ENCODE peak calls at places on chromosomes 1 and 21, in ten cellular contexts. F is IMR-90; D is spleen; K is tibial nerve; I is upper lobe of left lung; H is BE2C; M is CD8-positive, alpha-beta T cell; A is prostate gland; Y is left ventricle myocardium inferior; U is pancreas. R is an unnamed sample. For H3K4me1, the result is how much of the 10 kb centered on the place peaks cover.

GRCh38 chr1:16318544-16318943 is 33.7 kb downstream of the FBXO42 start:
- DNase-seq in Y (no peak), U (no peak), H (no peak), F (no peak), D (no peak), K (no peak), M (no peak), I (peak), A (peak), R (no peak)

GRCh38 chr1:53372501-53372951 is 44.7 kb upstream of the LRP8 start:
- DNase-seq in D (peak), M (no peak), I (peak), A (no peak), U (no peak), K (peak), H (no peak), F (no peak), Y (no peak), R (no peak)

GRCh38 chr21:30340714-30341573 is 3.5 kb upstream of the KRTAP27-1 start:
- DNase-seq in K (no peak), U (no peak), M (no peak), A (peak), F (peak), D (no peak), H (peak), I (no peak), Y (no peak), R (no peak)

GRCh38 chr1:23452011-23452411 is 27.5 kb upstream of the TCEA3 start:
- DNase-seq in I (peak), U (peak), D (no peak), K (no peak), H (peak), F (peak), M (peak), Y (no peak), A (peak), R (peak)

GRCh38 chr1:183461350-183461749 is 10.9 kb upstream of the SMG7 start:
- DNase-seq in F (no peak), I (peak), A (no peak), D (no peak), K (no peak), H (no peak), U (no peak), M (no peak), Y (no peak), R (no peak)

GRCh38 chr1:29237906-29238600 is 1.7 kb downstream of the PTPRU start:
- DNase-seq in D (no peak), M (no peak), I (peak), H (peak), A (peak), Y (peak), U (peak), F (no peak), K (peak), R (peak)

GRCh38 chr1:30229557-30229956 is 493.8 kb downstream of the MATN1 start:
- DNase-seq in D (no peak), H (no peak), F (no peak), M (no peak), U (no peak), I (no peak), K (no peak), A (no peak), Y (no peak), R (no peak)

GRCh38 chr1:8457771-8458409 is 140.0 kb downstream of the SLC45A1 start:
- DNase-seq in Y (no peak), M (no peak), U (no peak), K (no peak), I (no peak), H (no peak), A (no peak), D (no peak), F (no peak), R (no peak)

GRCh38 chr1:215992620-215993019 is 425.5 kb downstream of the KCTD3 start:
- DNase-seq in D (no peak), I (no peak), U (no peak), F (peak), M (no peak), H (peak), A (no peak), K (no peak), Y (no peak), R (no peak)

GRCh38 chr21:44503901-44504399 is 36.0 kb downstream of the KRTAP10-1 start:
- DNase-seq in U (no peak), K (no peak), D (peak), F (no peak), A (no peak), M (no peak), I (no peak), H (no peak), Y (no peak), R (no peak)

GRCh38 chr1:37795340-37796110 is 1.9 kb downstream of the MANEAL start:
- DNase-seq in F (peak), D (peak), U (peak), K (no peak), M (no peak), I (peak), Y (peak), H (peak), A (peak), R (no peak)

GRCh38 chr1:150386546-150387080 is 22.7 kb downstream of the RPRD2 start:
- DNase-seq in H (no peak), I (no peak), F (no peak), M (no peak), Y (no peak), K (no peak), A (no peak), U (no peak), D (no peak), R (no peak)

GRCh38 chr1:181105134-181106021 is 16.9 kb downstream of the IER5 start:
- DNase-seq in H (peak), U (peak), M (peak), D (peak), Y (peak), I (peak), K (peak), A (peak), F (peak), R (peak)

GRCh38 chr1:64080947-64081562 is 122.4 kb upstream of the UBE2U start:
- DNase-seq in K (no peak), U (no peak), D (no peak), F (peak), H (no peak), M (no peak), Y (no peak), A (no peak), I (no peak), R (no peak)

GRCh38 chr1:82220754-82221153 is 420.0 kb downstream of the ADGRL2 start:
- DNase-seq in M (no peak), D (no peak), U (no peak), A (no peak), F (no peak), Y (no peak), K (no peak), H (no peak), I (no peak), R (no peak)

GRCh38 chr21:31218830-31219608 is 125.0 kb downstream of the TIAM1 start:
- DNase-seq in H (no peak), U (no peak), Y (peak), A (peak), M (no peak), I (no peak), F (peak), K (peak), D (no peak), R (peak)

GRCh38 chr1:178094752-178095645 is 1.1 kb downstream of the RASAL2 start:
- DNase-seq in F (no peak), I (no peak), M (no peak), Y (no peak), K (no peak), A (no peak), H (no peak), D (no peak), U (no peak), R (no peak)

GRCh38 chr1:1554926-1555915 is 14.8 kb upstream of the TMEM240 start:
- DNase-seq in D (no peak), F (peak), U (no peak), Y (no peak), A (no peak), I (no peak), H (peak), K (no peak), M (no peak), R (no peak)

GRCh38 chr1:203555484-203556046 is 61.6 kb downstream of the OPTC start:
- DNase-seq in M (no peak), H (no peak), I (no peak), K (no peak), U (no peak), D (no peak), Y (no peak), F (no peak), A (no peak), R (no peak)

GRCh38 chr1:232751393-232752140 is 53.6 kb upstream of the MAP10 start:
- DNase-seq in H (no peak), A (no peak), F (no peak), M (no peak), I (no peak), Y (no peak), D (no peak), U (no peak), K (no peak), R (no peak)

GRCh38 chr1:52127181-52128175 is 14.4 kb upstream of the ZFYVE9 start:
- DNase-seq in U (peak), F (peak), Y (no peak), K (no peak), A (peak), I (peak), H (peak), M (no peak), D (no peak), R (no peak)

GRCh38 chr1:240739139-240739538 is 127.2 kb upstream of the GREM2 start:
- DNase-seq in Y (no peak), D (no peak), H (no peak), A (no peak), U (no peak), F (no peak), M (no peak), K (no peak), I (no peak), R (no peak)

GRCh38 chr21:26846036-26846931 is 1.1 kb upstream of the ADAMTS1 start:
- DNase-seq in D (peak), F (peak), A (peak), Y (peak), K (peak), I (peak), M (no peak), U (peak), H (peak), R (peak)

GRCh38 chr1:162908236-162908635 is 47.3 kb upstream of the CCDC190 start:
- DNase-seq in I (no peak), K (no peak), F (no peak), U (no peak), A (no peak), H (no peak), M (no peak), Y (no peak), D (no peak), R (no peak)

GRCh38 chr1:37085393-37085792 is 51.1 kb upstream of the GRIK3 start:
- DNase-seq in Y (no peak), K (no peak), I (no peak), F (no peak), A (no peak), D (no peak), H (peak), M (no peak), U (no peak), R (no peak)

GRCh38 chr1:12424793-12425192 is 193.2 kb downstream of the DHRS3 start:
- DNase-seq in H (no peak), K (no peak), Y (no peak), A (no peak), M (no peak), D (no peak), F (peak), I (no peak), U (no peak), R (no peak)

GRCh38 chr1:198672124-198672523 is 33.3 kb downstream of the PTPRC start:
- DNase-seq in K (no peak), A (no peak), U (no peak), M (no peak), D (no peak), F (peak), I (no peak), H (no peak), Y (no peak), R (no peak)

GRCh38 chr21:29985866-29986265 is 46.1 kb upstream of the GRIK1 start:
- DNase-seq in F (no peak), Y (no peak), D (no peak), I (no peak), H (no peak), A (no peak), U (no peak), K (no peak), M (no peak), R (no peak)

GRCh38 chr1:6075747-6076146 is 30.1 kb downstream of the KCNAB2 start:
- DNase-seq in M (no peak), D (no peak), Y (no peak), I (no peak), F (no peak), H (no peak), K (no peak), A (no peak), U (no peak), R (no peak)

GRCh38 chr1:197902454-197903195 is at the start of gene C1orf53:
- DNase-seq in U (peak), I (peak), K (peak), H (peak), A (peak), F (peak), M (peak), D (peak), Y (peak), R (peak)

GRCh38 chr1:244212792-244213475 is 161.9 kb downstream of the ZBTB18 start:
- DNase-seq in F (no peak), Y (no peak), H (no peak), M (no peak), D (no peak), U (no peak), K (no peak), A (no peak), I (no peak), R (no peak)

GRCh38 chr1:160652924-160653619 is 6.2 kb upstream of the SLAMF1 start:
- DNase-seq in A (no peak), Y (no peak), I (no peak), M (no peak), F (no peak), D (no peak), U (no peak), H (no peak), K (no peak), R (no peak)

GRCh38 chr1:197908695-197909336 is 6.4 kb downstream of the C1orf53 start:
- DNase-seq in F (no peak), Y (no peak), I (no peak), H (no peak), D (no peak), M (no peak), U (no peak), K (no peak), A (no peak), R (no peak)

GRCh38 chr1:99771522-99771921 is 5.1 kb upstream of the FRRS1 start:
- DNase-seq in Y (no peak), F (no peak), I (no peak), M (no peak), K (no peak), D (no peak), H (no peak), A (no peak), U (no peak), R (no peak)

DNA sequence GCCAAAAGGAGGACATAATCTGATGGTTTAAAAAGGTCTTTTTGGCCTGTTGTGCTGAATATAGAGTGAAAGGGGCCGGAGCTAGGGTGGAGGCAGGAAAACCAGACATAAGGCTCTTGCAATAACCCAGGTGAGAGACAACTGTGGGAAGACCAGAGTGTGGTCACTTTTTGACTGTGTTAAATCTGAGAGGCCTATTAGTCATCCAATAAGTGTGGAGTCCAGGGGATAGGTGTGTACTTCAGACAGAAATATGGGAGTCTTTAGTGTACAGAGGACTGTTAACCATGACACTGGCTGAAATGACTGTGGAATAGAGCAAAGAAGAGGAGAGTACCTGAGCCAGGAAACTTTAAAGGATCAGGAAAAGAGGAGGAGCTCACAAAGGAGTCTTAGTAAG is 89.3 kb downstream of the VAV3 start:
- DNase-seq in F (no peak), K (no peak), Y (no peak), D (no peak), H (no peak), A (no peak), M (no peak), I (no peak), U (no peak), R (no peak)
- H3K4me1 ChIP-seq in F (under half), K (under half), Y (under half), D (half or more), H (under half), A (under half), M (under half), I (under half), U (under half), R (under half)

DNA sequence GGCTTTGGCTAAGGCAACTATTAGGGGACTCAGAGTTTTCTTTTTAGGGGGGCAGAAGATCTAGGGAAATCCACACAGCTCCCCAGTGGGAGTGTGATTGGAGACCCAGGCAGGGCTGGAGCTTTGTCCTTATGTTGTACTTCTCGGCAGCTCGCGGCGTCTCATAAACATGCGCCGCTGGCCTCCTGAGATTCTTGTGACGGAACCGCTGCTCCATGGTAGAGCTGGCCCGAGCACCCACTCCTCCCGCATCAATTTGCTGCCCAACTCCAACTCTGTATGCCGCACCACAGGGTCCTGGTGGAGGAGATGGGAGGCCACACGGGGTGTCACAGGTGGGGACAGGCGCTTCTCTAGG is 143.9 kb downstream of the GALNT2 start:
- DNase-seq in K (no peak), F (no peak), U (no peak), A (no peak), Y (peak), I (no peak), D (no peak), H (no peak), M (no peak), R (no peak)
- H3K4me3 ChIP-seq in K (no peak), F (no peak), U (no peak), A (no peak), Y (no peak), I (no peak), D (no peak), H (no peak), M (no peak), R (no peak)

GRCh38 chr1:109498161-109498801 is 4.4 kb downstream of the CYB561D1 start:
- DNase-seq in Y (no peak), K (no peak), M (no peak), H (peak), D (no peak), I (peak), U (no peak), F (peak), A (no peak), R (no peak)
- TF ChIP-seq CTCF in Y (peak), K (peak), M (peak), H (peak), D (no peak), I (peak), U (no peak), F (peak), A (peak), R (no peak)

DNA sequence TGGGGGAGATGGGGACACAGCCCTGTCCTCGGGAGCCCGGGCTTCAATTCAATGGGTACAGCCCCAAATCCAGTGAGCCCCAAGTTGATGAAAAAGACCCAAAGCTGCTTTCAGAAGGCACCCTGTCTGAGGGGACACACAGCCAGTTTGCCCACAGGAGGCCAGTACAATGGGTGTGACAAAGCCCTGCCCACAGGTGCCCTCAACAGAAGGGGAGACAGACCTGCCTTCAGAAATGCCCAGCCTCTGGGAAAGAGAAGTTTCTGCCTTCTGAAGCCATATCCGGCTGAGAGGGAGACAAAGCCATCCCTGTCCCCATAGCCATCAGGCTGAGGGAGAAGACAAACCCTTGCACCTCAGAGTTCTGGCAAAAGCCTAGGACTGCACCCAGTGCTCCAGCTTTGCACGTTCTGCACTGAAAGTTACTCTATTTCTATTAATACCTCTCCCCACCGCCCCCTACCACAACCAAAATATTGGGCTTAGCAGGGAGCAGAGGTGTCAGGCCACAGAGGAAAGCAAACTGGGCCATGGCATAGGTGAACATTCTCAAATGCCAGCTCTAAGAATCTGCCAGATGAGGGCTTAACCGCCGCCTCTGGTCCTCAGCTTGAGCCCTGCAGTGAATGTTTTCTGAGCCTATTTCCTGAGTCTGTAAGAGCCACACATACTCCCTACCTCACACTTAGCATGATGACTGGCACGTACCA is 18.0 kb upstream of the PTAFR start:
- DNase-seq in F (no peak), U (no peak), I (no peak), H (no peak), A (no peak), K (no peak), M (no peak), D (no peak), Y (no peak), R (no peak)
- H3K4me1 ChIP-seq in F (under half), U (under half), I (under half), H (under half), A (under half), K (under half), M (under half), D (under half), Y (under half), R (under half)

R was measured in breast epithelium.